ENCODE peak calls at places on chromosomes 11 and 22, in seven cellular contexts. C is anterior cingulate cortex; M is NCI-H2107; X is iris pigment epithelial cell; O is stimulated activated CD4-positive, alpha-beta T cell treated with anti-CD3 and anti-CD28 coated beads, Interleukin-1b, Interleukin-23, amount 100 ng/mL, for 4 hours; Y is activated naive CD4-positive, alpha-beta T cell; U is mucosa of descending colon. W is an unnamed sample.

GRCh38 chr22:37487129-37487528 is 945 bp upstream of the MFNG start:
- DNase-seq in C (no peak), M (no peak), X (no peak), O (no peak), Y (no peak), U (no peak), W (no peak)

GRCh38 chr11:8642226-8642625 is 40.2 kb downstream of the TRIM66 start:
- DNase-seq in C (no peak), M (no peak), X (no peak), O (no peak), Y (no peak), U (no peak), W (no peak)

GRCh38 chr11:110565344-110565684 is 135.6 kb downstream of the FDX1 start:
- DNase-seq in C (no peak), M (no peak), X (peak; percentile 89), O (no peak), Y (no peak), U (no peak), W (no peak)

GRCh38 chr11:14228356-14228755 is 130.6 kb downstream of the RRAS2 start:
- DNase-seq in C (no peak), M (no peak), X (no peak), O (no peak), Y (no peak), U (no peak), W (no peak)

GRCh38 chr11:117535870-117536411 is 208.3 kb downstream of the CEP164 start:
- DNase-seq in C (peak; percentile 68), M (no peak), X (no peak), O (no peak), Y (no peak), U (peak; percentile 42), W (peak; percentile 30)

GRCh38 chr11:112584674-112585073 is 324.0 kb upstream of the PLET1 start:
- DNase-seq in C (no peak), M (no peak), X (no peak), O (no peak), Y (no peak), U (no peak), W (peak; percentile 65)

GRCh38 chr11:44823920-44824704 is 97.3 kb downstream of the TSPAN18 start:
- DNase-seq in C (no peak), M (no peak), X (no peak), O (no peak), Y (no peak), U (no peak), W (no peak)

GRCh38 chr11:62593434-62594044 is 2.2 kb upstream of the TUT1 start:
- DNase-seq in C (peak; percentile 63), M (no peak), X (peak; percentile 73), O (peak; percentile 68), Y (peak; percentile 38), U (peak; percentile 85), W (peak; percentile 63)

GRCh38 chr22:37484115-37485005 is 1.8 kb downstream of the MFNG start:
- DNase-seq in C (no peak), M (no peak), X (no peak), O (peak; percentile 72), Y (peak; percentile 71), U (peak; percentile 94), W (no peak)

GRCh38 chr22:24594569-24595120 is 1.8 kb upstream of the LRRC75B start:
- DNase-seq in C (no peak), M (no peak), X (no peak), O (no peak), Y (no peak), U (no peak), W (no peak)

GRCh38 chr11:45412521-45412920 is 126.4 kb upstream of the SYT13 start:
- DNase-seq in C (no peak), M (no peak), X (no peak), O (no peak), Y (no peak), U (no peak), W (no peak)

GRCh38 chr11:111378773-111379499 is at the start of gene POU2AF1:
- DNase-seq in C (no peak), M (peak; percentile 47), X (peak; percentile 13), O (peak; percentile 57), Y (peak; percentile 47), U (peak; percentile 82), W (peak; percentile 59)

GRCh38 chr11:67014343-67014742 is 8.6 kb upstream of the SYT12 start:
- DNase-seq in C (no peak), M (no peak), X (no peak), O (no peak), Y (no peak), U (no peak), W (no peak)

GRCh38 chr11:75582935-75583709 is 21.1 kb downstream of the SERPINH1 start:
- DNase-seq in C (no peak), M (peak; percentile 33), X (peak; percentile 69), O (peak; percentile 17), Y (peak; percentile 49), U (peak; percentile 77), W (peak; percentile 55)

GRCh38 chr22:44928064-44928463 is 81.7 kb downstream of the PHF21B start:
- DNase-seq in C (no peak), M (no peak), X (no peak), O (no peak), Y (no peak), U (peak; percentile 30), W (no peak)

GRCh38 chr11:17142450-17142849 is 65.0 kb upstream of the RPS13 start:
- DNase-seq in C (no peak), M (no peak), X (no peak), O (no peak), Y (no peak), U (no peak), W (no peak)

GRCh38 chr11:111602865-111603632 is 800 bp downstream of the SIK2 start:
- DNase-seq in C (peak; percentile 38), M (no peak), X (peak; percentile 68), O (no peak), Y (no peak), U (peak; percentile 71), W (no peak)

GRCh38 chr11:73267122-73267846 is 4.9 kb upstream of the P2RY6 start:
- DNase-seq in C (no peak), M (no peak), X (no peak), O (no peak), Y (no peak), U (no peak), W (no peak)

GRCh38 chr11:8382436-8383053 is 118.9 kb upstream of the LMO1 start:
- DNase-seq in C (no peak), M (no peak), X (peak; percentile 43), O (no peak), Y (no peak), U (no peak), W (no peak)

GRCh38 chr11:83773950-83774880 is 488.0 kb upstream of the CCDC90B start:
- DNase-seq in C (no peak), M (no peak), X (peak; percentile 57), O (no peak), Y (no peak), U (no peak), W (peak; percentile 77)

GRCh38 chr11:58927393-58928081 is 11.8 kb upstream of the GLYATL1 start:
- DNase-seq in C (no peak), M (no peak), X (peak; percentile 52), O (no peak), Y (no peak), U (peak; percentile 63), W (peak; percentile 64)

GRCh38 chr11:61923166-61924015 is 6.0 kb upstream of the RAB3IL1 start:
- DNase-seq in C (no peak), M (no peak), X (peak; percentile 56), O (no peak), Y (no peak), U (peak; percentile 63), W (no peak)

GRCh38 chr11:75813126-75813525 is 1.9 kb upstream of the UVRAG start:
- DNase-seq in C (no peak), M (no peak), X (no peak), O (no peak), Y (no peak), U (no peak), W (no peak)

GRCh38 chr11:14107071-14107470 is 144.5 kb downstream of the SPON1 start:
- DNase-seq in C (no peak), M (no peak), X (no peak), O (no peak), Y (no peak), U (no peak), W (no peak)

GRCh38 chr11:57885298-57886035 is 123.9 kb downstream of the CTNND1 start:
- DNase-seq in C (no peak), M (no peak), X (peak; percentile 31), O (no peak), Y (no peak), U (no peak), W (no peak)

GRCh38 chr11:91946397-91947090 is 278.1 kb upstream of the FAT3 start:
- DNase-seq in C (no peak), M (no peak), X (no peak), O (no peak), Y (no peak), U (no peak), W (no peak)

GRCh38 chr11:68099474-68100405 is 21.4 kb downstream of the CHKA start:
- DNase-seq in C (no peak), M (no peak), X (peak; percentile 47), O (no peak), Y (peak; percentile 7), U (no peak), W (no peak)

GRCh38 chr11:68632802-68633201 is 51.5 kb upstream of the GAL start:
- DNase-seq in C (no peak), M (peak; percentile 14), X (peak; percentile 69), O (peak; percentile 15), Y (no peak), U (no peak), W (peak; percentile 68)

GRCh38 chr22:36067237-36067558 is 38.6 kb upstream of the RBFOX2 start:
- DNase-seq in C (no peak), M (no peak), X (no peak), O (no peak), Y (no peak), U (no peak), W (no peak)